ENCODE peak calls at places on chromosomes 16 and 17, in five cellular contexts. R is cardiac muscle cell, O is bronchial epithelial cell, T is K562, S is fibroblast of lung. M is an unnamed sample.

GRCh38 chr17:55693244-55694216 is 29.1 kb downstream of the TMEM100 start:
- DNase-seq in R (no peak), O (peak; percentile 29), T (no peak), S (peak; percentile 79), M (no peak)

GRCh38 chr16:69089091-69089912 is 16.2 kb upstream of the HAS3 start:
- DNase-seq in R (no peak), O (peak; percentile 74), T (peak; percentile 61), S (no peak), M (peak; percentile 10)

GRCh38 chr16:58499615-58500328 is at the start of gene NDRG4:
- DNase-seq in R (peak; percentile 92), O (peak; percentile 80), T (peak; percentile 40), S (peak; percentile 80), M (peak; percentile 89)

GRCh38 chr17:36703860-36704266 is 102.5 kb downstream of the MRM1 start:
- DNase-seq in R (peak; percentile 88), O (no peak), T (peak; percentile 87), S (peak; percentile 22), M (peak; percentile 13)

GRCh38 chr16:19463468-19464315 is 46.0 kb downstream of the TMC5 start:
- DNase-seq in R (no peak), O (peak; percentile 32), T (no peak), S (no peak), M (no peak)

GRCh38 chr16:9500872-9501271 is 409.4 kb downstream of the HAPSTR1 start:
- DNase-seq in R (no peak), O (no peak), T (no peak), S (no peak), M (no peak)

GRCh38 chr17:21686165-21687015 is 5.9 kb upstream of the KCNJ18 start:
- DNase-seq in R (no peak), O (no peak), T (no peak), S (no peak), M (no peak)

GRCh38 chr17:37532751-37533150 is 43.1 kb downstream of the DUSP14 start:
- DNase-seq in R (no peak), O (no peak), T (no peak), S (peak; percentile 58), M (no peak)

GRCh38 chr16:1991135-1991551 is 1.4 kb downstream of the SYNGR3 start:
- DNase-seq in R (no peak), O (no peak), T (no peak), S (no peak), M (no peak)

GRCh38 chr17:66466933-66467367 is 164.5 kb downstream of the PRKCA start:
- DNase-seq in R (peak; percentile 38), O (peak; percentile 99), T (peak; percentile 36), S (peak; percentile 99), M (peak; percentile 99)

GRCh38 chr17:74475189-74475588 is 8.8 kb downstream of the CD300A start:
- DNase-seq in R (no peak), O (no peak), T (no peak), S (no peak), M (no peak)

GRCh38 chr17:74473294-74473693 is 6.9 kb downstream of the CD300A start:
- DNase-seq in R (no peak), O (no peak), T (no peak), S (no peak), M (no peak)

GRCh38 chr17:74472890-74473289 is 6.5 kb downstream of the CD300A start:
- DNase-seq in R (no peak), O (no peak), T (no peak), S (no peak), M (no peak)

GRCh38 chr17:74474043-74474792 is 7.8 kb downstream of the CD300A start:
- DNase-seq in R (no peak), O (no peak), T (no peak), S (no peak), M (no peak)

GRCh38 chr17:74471341-74471740 is 4.9 kb downstream of the CD300A start:
- DNase-seq in R (no peak), O (peak; percentile 11), T (no peak), S (no peak), M (no peak)
- H3K4me3 ChIP-seq in R (no peak overlapping the region), O (no peak overlapping the region), T (no peak overlapping the region), S (no peak overlapping the region), M (no peak overlapping the region)

DNA sequence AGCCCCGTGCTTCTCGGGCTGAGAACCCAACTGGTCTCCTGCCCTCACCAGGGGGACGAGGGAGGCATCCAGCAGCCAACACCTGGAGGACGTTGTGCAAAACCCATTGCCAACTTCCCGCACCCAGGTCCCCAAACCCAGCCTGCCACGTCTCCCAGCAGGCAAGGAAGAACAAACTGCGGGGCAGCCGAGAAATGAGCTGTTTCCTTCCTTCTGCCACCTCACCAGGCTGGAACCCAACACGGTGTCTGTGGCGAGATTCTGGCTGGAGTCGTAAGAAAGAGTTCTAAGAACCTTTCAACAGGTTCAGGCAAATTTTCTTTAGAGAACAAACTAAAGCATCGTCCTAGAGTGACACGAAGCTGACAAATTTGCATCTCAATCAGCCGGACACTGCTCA is 3.6 kb downstream of the SLC43A2 start:
- DNase-seq in R (no peak), O (no peak), T (no peak), S (no peak), M (no peak)
- H3K27me3 ChIP-seq in R (no peaks in the 10 kb centered on the region), O (no peaks in the 10 kb centered on the region), T (no peaks in the 10 kb centered on the region), S (peaks cover 6% of the 10 kb centered on the region), M (no peaks in the 10 kb centered on the region)

GRCh38 chr17:83195330-83196087 is 116.1 kb downstream of the METRNL start:
- DNase-seq in R (no peak), O (no peak), T (peak; percentile 41), S (peak; percentile 55), M (no peak)
- TF ChIP-seq CTCF in R (no peak), O (peak; percentile 17), T (no peak), S (no peak), M (peak; percentile 31)

DNA sequence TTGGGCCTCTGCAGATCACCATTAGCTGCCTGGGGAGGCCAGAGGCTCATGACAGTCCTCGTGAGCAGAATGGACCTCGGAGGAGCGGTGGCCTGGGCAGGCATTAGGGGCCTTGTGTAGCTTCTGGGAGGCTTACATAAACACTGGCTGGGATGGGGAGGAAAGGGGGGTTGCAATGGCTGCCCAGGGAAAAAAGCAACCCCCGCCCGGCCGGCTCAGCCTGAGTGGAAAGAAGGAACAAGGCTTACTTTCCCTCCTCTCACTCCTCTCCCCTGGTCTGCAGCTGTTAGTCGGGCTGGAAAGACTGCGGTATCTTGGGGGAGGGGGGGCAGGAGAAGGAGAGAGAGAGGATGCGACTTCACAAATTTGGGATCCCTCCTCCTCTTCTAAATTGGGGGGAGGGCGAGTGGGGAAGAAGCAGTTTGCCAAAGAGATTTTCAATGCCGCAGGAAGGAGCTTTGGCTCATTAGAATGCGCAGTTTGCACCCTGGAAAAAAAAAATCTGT is 6.4 kb upstream of the NR1D1 start:
- DNase-seq in R (no peak), O (no peak), T (no peak), S (peak; percentile 53), M (no peak)
- H3K4me3 ChIP-seq in R (no peak overlapping the region), O (no peak overlapping the region), T (no peak overlapping the region), S (no peak overlapping the region), M (no peak overlapping the region)

DNA sequence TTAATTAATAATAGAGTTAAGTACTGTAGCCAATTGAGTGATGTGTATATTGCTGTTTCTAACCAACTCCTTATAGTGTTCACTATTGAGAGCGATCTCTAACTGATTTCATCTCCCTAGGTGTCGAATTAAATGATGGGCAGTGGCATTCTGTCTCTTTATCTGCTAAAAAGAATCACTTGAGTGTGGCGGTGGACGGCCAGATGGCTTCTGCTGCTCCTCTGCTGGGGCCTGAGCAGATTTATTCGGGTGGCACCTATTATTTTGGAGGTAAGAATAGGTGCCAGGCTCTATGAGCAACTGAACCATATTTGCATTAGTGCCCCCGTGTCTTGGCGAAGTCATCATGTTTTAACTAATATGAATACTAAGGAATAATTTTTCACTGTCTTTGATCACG is 184.6 kb downstream of the CNTNAP4 start:
- DNase-seq in R (no peak), O (no peak), T (no peak), S (no peak), M (no peak)
- H3K27me3 ChIP-seq in R (no peaks in the 10 kb centered on the region), O (no peaks in the 10 kb centered on the region), T (no peaks in the 10 kb centered on the region), S (no peaks in the 10 kb centered on the region), M (no peaks in the 10 kb centered on the region)

GRCh38 chr16:22322741-22323140 is 25.5 kb downstream of the POLR3E start:
- DNase-seq in R (no peak), O (no peak), T (no peak), S (no peak), M (no peak)

GRCh38 chr16:22318690-22319358 is 21.6 kb downstream of the POLR3E start:
- DNase-seq in R (no peak), O (peak; percentile 22), T (peak; percentile 45), S (peak; percentile 25), M (peak; percentile 28)

GRCh38 chr16:22321340-22322001 is 24.3 kb downstream of the POLR3E start:
- DNase-seq in R (peak; percentile 77), O (peak; percentile 66), T (peak; percentile 66), S (peak; percentile 76), M (peak; percentile 60)

GRCh38 chr16:22322021-22322471 is 24.8 kb downstream of the POLR3E start:
- DNase-seq in R (no peak), O (no peak), T (peak; percentile 17), S (no peak), M (no peak)

GRCh38 chr16:22320572-22321339 is 23.5 kb downstream of the POLR3E start:
- DNase-seq in R (no peak), O (no peak), T (no peak), S (no peak), M (no peak)
- TF ChIP-seq CTCF in R (no peak), O (no peak), T (no peak), S (no peak), M (no peak)

DNA sequence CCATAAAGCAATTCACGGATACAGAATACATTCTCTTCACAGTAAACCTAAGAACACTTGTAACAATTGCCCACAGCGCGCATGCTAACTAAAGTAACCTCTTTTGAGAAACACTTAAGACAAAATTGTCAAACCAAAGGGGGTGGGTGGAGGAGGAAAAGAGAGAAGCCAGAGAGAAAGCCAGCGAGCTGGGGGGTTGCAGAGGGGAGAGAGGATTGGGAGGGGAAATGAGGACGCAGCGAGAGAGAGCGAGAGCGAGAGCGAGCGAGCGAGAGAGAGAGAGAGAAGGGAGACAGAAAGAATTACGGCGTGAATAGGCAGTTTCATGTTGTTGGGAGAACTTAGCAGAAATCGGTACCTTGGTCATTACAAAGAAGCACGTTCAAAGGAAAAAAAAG is 1.6 kb upstream of the HOXB7 start:
- DNase-seq in R (no peak), O (no peak), T (no peak), S (peak; percentile 60), M (no peak)
- H3K4me3 ChIP-seq in R (peak overlapping the region; percentile 14), O (no peak overlapping the region), T (no peak overlapping the region), S (peak overlapping the region; percentile 94), M (peak overlapping the region; percentile 17)

DNA sequence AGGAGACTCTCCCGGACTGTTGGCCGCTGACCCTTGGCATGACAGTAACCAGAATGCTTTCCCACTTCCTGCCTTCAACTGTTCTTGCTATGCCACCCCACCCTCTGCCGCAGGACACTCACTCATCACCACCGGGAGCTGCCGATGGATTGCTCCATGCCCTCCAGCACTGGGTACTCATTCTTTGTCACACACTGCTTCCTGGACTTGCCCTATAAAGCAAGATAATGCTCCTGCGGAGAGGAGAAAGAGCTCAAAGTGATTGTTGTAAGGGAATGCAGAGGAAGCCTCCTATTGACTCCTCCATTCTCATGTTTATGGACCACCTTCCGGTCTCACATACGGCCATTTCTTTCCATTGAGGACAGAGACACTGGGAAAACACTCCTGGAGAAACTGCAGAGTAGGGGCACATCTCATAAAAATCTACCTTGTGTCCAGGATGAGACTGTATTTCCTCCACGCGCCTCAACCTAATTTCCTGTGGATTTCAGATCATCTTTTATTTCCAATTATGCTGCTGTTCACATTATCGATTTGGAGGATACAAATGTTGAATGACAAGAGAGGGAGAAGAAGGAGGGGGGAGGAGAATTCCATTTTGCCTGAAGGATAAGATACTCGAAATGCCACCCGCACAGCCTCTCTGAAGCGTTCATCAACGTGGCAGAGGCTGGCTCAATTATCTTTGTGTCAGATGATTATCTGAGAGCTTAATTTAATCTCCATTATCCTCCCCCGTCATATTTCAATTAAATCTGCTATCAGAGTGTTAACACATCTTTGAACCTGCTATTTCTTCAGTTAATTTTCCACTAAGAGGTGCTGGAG is 486.1 kb upstream of the SALL1 start:
- DNase-seq in R (no peak), O (peak; percentile 81), T (no peak), S (no peak), M (no peak)
- H3K27me3 ChIP-seq in R (no peaks in the 10 kb centered on the region), O (no peaks in the 10 kb centered on the region), T (no peaks in the 10 kb centered on the region), S (no peaks in the 10 kb centered on the region), M (no peaks in the 10 kb centered on the region)

M was measured in brain microvascular endothelial cell.